ENCODE peak calls at places on chromosome 7, in four cellular contexts. Z is H1, K is HCT116, H is GM12878. F is an unnamed sample.

GRCh38 chr7:127317447-127317961 is 64.8 kb upstream of the GRM8 start:
- DNase-seq in Z (no peak), K (no peak), H (no peak), F (no peak)

GRCh38 chr7:100683659-100684533 is 10.2 kb downstream of the GIGYF1 start:
- DNase-seq in H (no peak), K (no peak), Z (no peak), F (no peak)

GRCh38 chr7:142542938-142543337 is 206.3 kb upstream of the PRSS1 start:
- DNase-seq in K (no peak), Z (no peak), H (no peak), F (no peak)

GRCh38 chr7:75808106-75808505 is 5.5 kb downstream of the CCL24 start:
- DNase-seq in K (no peak), H (no peak), Z (no peak), F (no peak)

GRCh38 chr7:105470090-105470489 is 52.0 kb downstream of the PUS7 start:
- DNase-seq in H (no peak), K (no peak), Z (no peak), F (no peak)

GRCh38 chr7:31311465-31312074 is 29.0 kb downstream of the NEUROD6 start:
- DNase-seq in Z (no peak), H (no peak), K (no peak), F (no peak)

GRCh38 chr7:8117195-8117594 is 144.8 kb downstream of the ICA1 start:
- DNase-seq in Z (no peak), H (no peak), K (no peak), F (no peak)

GRCh38 chr7:68176974-68177373 is 1180.3 kb downstream of the TYW1 start:
- DNase-seq in K (peak; percentile 4), Z (peak; percentile 75), H (no peak), F (peak; percentile 36)

GRCh38 chr7:52209658-52210057 is 825.8 kb upstream of the POM121L12 start:
- DNase-seq in H (no peak), K (no peak), Z (no peak), F (no peak)

GRCh38 chr7:15143936-15144335 is 241.4 kb upstream of the DGKB start:
- DNase-seq in Z (no peak), H (no peak), K (no peak), F (no peak)

GRCh38 chr7:135714534-135715009 is 13.4 kb downstream of the SLC13A4 start:
- DNase-seq in K (peak; percentile 67), Z (peak; percentile 57), H (no peak), F (peak; percentile 33)

GRCh38 chr7:43108255-43109011 is 4.0 kb upstream of the HECW1 start:
- DNase-seq in H (peak; percentile 31), K (peak; percentile 44), Z (no peak), F (peak; percentile 47)

GRCh38 chr7:112572669-112573301 is 92.0 kb downstream of the LSMEM1 start:
- DNase-seq in Z (no peak), H (no peak), K (no peak), F (no peak)

GRCh38 chr7:66331883-66332282 is 126.7 kb downstream of the TPST1 start:
- DNase-seq in H (no peak), Z (no peak), K (no peak), F (no peak)

GRCh38 chr7:113561446-113561845 is 357.4 kb downstream of the PPP1R3A start:
- DNase-seq in K (no peak), Z (no peak), H (no peak), F (no peak)

GRCh38 chr7:69781412-69781846 is 183.2 kb downstream of the AUTS2 start:
- DNase-seq in H (no peak), Z (no peak), K (no peak), F (no peak)

GRCh38 chr7:137958593-137959431 is 43.1 kb downstream of the CREB3L2 start:
- DNase-seq in Z (no peak), K (no peak), H (no peak), F (no peak)

GRCh38 chr7:99562832-99563231 is 4.4 kb downstream of the ZNF655 start:
- DNase-seq in H (no peak), K (peak; percentile 96), Z (no peak), F (peak; percentile 99)

GRCh38 chr7:99561735-99562051 is 3.3 kb downstream of the ZNF655 start:
- DNase-seq in H (no peak), K (no peak), Z (no peak), F (no peak)

GRCh38 chr7:99562114-99562784 is 3.8 kb downstream of the ZNF655 start:
- DNase-seq in K (no peak), H (no peak), Z (no peak), F (no peak)

GRCh38 chr7:99560834-99561734 is 2.6 kb downstream of the ZNF655 start:
- DNase-seq in K (no peak), H (no peak), Z (no peak), F (no peak)

DNA sequence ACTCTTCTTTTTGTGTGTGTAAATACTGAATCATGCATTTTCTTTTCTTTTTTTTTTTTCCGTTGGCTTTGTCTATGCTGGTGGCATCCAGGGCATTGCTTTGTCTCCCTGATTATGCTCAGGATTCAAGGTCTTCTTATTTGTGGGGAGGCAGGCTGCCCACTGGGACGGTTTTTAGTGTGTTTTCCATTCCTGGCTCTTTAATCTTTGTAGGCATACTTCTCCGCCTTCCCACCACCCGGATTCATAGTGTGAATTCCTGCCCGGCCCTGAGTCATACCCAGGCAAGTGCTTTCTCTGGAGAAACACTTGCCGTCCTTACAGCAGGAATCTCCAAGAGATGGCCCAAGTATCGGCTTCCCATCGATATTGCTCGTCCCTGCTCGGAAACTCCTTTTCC is 5.2 kb downstream of the ZNF655 start:
- DNase-seq in K (no peak), H (no peak), Z (no peak), F (no peak)
- TF ChIP-seq SIN3A in K (no peak), H (no peak), Z (no peak), F (no peak)

GRCh38 chr7:18504965-18505364 is 9.4 kb downstream of the HDAC9 start:
- DNase-seq in K (no peak), H (no peak), Z (no peak), F (no peak)
- H3K27ac ChIP-seq in K (no peak overlapping the region), H (no peak overlapping the region), Z (no peak overlapping the region), F (peak overlapping the region; percentile 39)

DNA sequence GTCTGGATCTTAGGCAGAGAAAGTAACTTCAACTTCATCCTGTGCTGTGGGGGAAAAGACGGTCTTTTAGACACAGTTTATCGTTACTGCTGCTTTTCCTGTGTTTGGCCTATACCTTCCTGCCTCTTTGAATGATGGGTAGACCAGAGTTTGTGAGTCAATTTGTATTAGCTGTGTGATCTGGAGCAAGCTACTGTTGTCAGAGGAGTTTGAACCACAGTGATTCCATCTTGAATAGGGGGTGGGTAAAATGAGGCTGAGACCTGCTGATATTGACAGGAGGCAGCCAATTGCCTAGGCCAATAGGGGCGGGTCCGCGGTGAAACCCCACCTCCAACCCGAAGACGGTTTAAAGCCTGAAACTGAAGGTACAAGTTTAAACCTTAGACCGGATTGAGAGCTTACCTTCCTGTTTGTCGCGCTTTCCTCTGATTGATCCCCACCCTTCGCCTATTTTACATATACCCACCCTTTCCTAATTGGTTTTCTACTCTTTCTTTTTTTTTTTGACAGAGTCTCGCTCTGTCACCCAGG is 35.8 kb upstream of the EIF4H start:
- DNase-seq in H (no peak), K (no peak), Z (no peak), F (no peak)
- TF ChIP-seq SIN3A in H (no peak), K (no peak), Z (peak; percentile 10), F (no peak)

GRCh38 chr7:74503061-74503460 is 49.4 kb downstream of the GTF2IRD1 start:
- DNase-seq in Z (no peak), K (no peak), H (no peak), F (no peak)
- H3K27ac ChIP-seq in Z (no peak overlapping the region), K (no peak overlapping the region), H (no peak overlapping the region), F (no peak overlapping the region)

DNA sequence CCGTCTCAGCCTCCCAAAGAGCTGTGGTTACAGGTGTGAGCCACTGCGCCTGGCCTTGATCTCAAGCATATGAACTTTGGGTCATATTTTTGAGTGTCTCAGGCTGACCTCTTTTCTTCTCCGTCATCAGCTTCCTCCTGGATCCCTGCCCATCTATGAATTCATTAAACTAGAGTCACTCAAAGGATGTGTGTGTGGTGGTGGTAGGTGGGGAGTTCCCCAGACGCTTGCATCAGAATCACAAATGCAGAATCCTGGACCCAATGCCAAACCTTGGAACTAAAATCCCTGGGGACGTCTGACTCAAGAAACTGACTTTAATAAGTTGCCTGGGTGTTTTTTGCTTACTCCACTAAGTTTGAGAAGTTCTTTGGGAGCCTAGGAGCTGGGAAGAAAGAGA is 6.7 kb upstream of the CREB5 start:
- DNase-seq in K (no peak), H (no peak), Z (no peak), F (no peak)
- TF ChIP-seq SIN3A in K (no peak), H (no peak), Z (no peak), F (no peak)

DNA sequence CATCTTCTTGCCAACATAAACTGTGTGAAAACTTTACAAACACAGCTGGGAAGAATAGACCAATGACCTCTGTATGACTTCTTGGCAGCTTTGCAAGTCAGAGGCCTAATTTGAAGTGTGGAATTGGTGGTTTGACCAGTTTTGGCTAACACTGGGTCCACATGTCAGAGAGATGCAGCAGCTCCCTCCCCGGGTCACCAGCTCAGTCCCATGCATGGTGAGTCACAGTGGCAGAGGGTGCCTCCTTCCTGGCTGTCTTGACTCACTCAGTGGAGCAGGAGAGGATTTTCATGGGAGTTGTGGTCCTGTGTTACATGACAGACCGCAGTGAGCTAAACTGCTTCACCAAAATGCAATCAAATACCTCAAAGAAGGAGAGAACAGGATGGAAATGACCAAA is 8.2 kb upstream of the STARD3NL start:
- DNase-seq in Z (no peak), H (peak; percentile 85), K (no peak), F (peak; percentile 56)
- H3K27ac ChIP-seq in Z (no peak overlapping the region), H (peak overlapping the region; percentile 57), K (no peak overlapping the region), F (no peak overlapping the region)

DNA sequence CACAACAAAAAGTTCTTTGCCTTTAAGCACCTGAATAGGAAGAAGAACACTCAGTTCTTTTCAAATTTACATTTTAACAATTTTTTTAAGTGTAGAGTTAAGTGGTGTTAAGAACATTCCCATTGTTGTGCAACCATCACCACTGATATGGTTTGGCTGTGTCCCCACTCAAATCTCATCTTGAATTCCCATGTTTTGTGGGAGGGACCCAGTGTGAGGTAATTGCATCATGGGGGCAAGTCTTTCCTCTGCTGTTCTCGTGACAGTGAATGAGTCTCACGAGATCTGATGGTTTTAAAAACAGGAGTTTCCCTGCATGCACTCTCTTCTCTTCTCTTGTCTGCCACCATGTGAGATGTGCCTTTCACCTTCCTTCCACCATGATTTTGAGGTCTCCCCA is 155.7 kb downstream of the PLXNA4 start:
- DNase-seq in K (no peak), Z (no peak), H (no peak), F (no peak)
- TF ChIP-seq SIN3A in K (no peak), Z (no peak), H (no peak), F (no peak)

F was measured in Panc1.